ENCODE peak calls at places on chromosomes 13 and 19, in four cellular contexts. R is mammary epithelial cell, C is GM13977, J is progenitor cell of endocrine pancreas. M is an unnamed sample.

GRCh38 chr13:26584713-26585112 is 27.2 kb downstream of the WASF3 start:
- DNase-seq in R (peak; percentile 38), C (no peak), J (no peak), M (no peak)

GRCh38 chr13:113446488-113446854 is 6.8 kb downstream of the ADPRHL1 start:
- DNase-seq in R (no peak), C (no peak), J (no peak), M (no peak)

GRCh38 chr13:21060063-21060826 is 1.1 kb downstream of the LATS2 start:
- DNase-seq in R (peak; percentile 34), C (peak; percentile 50), J (peak; percentile 39), M (no peak)

GRCh38 chr19:4362871-4363545 is 19.6 kb downstream of the MPND start:
- DNase-seq in R (no peak), C (no peak), J (no peak), M (no peak)

GRCh38 chr19:14507704-14508246 is 10.4 kb downstream of the DNAJB1 start:
- DNase-seq in R (peak; percentile 65), C (no peak), J (no peak), M (no peak)

GRCh38 chr13:109735567-109735966 is 50.8 kb downstream of the IRS2 start:
- DNase-seq in R (no peak), C (no peak), J (no peak), M (no peak)

GRCh38 chr13:24053505-24054251 is 106.8 kb upstream of the SPATA13 start:
- DNase-seq in R (peak; percentile 74), C (peak; percentile 80), J (peak; percentile 38), M (peak; percentile 77)

GRCh38 chr13:64239372-64239771 is 2823.7 kb upstream of the PCDH20 start:
- DNase-seq in R (no peak), C (no peak), J (no peak), M (no peak)

GRCh38 chr13:21619633-21620220 is 15.8 kb upstream of the MICU2 start:
- DNase-seq in R (no peak), C (no peak), J (no peak), M (no peak)

GRCh38 chr19:13022859-13023636 is 27.8 kb downstream of the NFIX start:
- DNase-seq in R (peak; percentile 95), C (peak; percentile 80), J (no peak), M (peak; percentile 29)

GRCh38 chr13:111031531-111031961 is 83.6 kb upstream of the ARHGEF7 start:
- DNase-seq in R (peak; percentile 78), C (no peak), J (no peak), M (peak; percentile 28)

GRCh38 chr13:41960195-41960699 is 662 bp downstream of the VWA8 start:
- DNase-seq in R (peak; percentile 49), C (peak; percentile 17), J (no peak), M (peak; percentile 11)

DNA sequence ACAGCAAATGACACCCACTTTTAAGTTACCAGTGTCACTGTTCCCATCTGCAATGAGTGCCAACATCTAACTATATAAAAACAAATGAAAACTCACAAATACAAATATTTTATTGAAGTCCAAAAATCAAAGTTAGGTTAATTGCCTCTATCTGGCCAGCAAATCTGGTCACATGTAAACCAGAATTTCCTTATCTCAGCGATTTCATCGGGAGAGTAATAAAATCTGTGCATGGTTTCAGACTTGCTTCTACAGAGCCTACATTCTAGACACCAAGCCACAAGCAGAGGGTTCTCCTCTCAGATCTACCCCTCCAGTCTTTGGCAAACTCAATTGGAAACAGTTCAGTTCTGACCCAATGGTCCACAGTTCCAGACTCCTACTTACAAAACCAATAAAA is 189.6 kb downstream of the ABCC4 start:
- DNase-seq in R (no peak), C (no peak), J (no peak), M (no peak)
- TF ChIP-seq CTCF in R (no peak), C (no peak), J (no peak), M (no peak)

GRCh38 chr19:44585371-44586141 is 27.8 kb upstream of the IGSF23 start:
- DNase-seq in R (peak; percentile 54), C (no peak), J (no peak), M (no peak)
- TF ChIP-seq CTCF in R (no peak), C (no peak), J (no peak), M (no peak)

DNA sequence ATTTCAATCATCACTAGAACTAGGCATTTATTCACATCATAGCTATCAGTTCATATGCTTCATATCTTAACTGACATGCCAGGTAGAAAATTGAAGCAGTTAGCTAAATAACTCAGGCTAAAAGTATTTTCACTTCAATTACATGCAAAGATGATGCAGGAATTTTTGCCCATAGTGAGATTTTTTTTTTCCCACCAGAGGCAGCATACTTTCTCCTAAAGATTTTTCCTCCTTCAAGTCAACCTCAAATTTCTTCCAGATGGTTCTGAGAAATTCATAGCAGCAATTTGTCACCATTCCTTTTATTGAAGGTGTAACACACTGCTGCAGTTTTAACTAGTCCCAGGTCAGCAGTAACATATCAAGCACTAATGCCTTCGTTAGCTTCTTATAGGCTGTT is 141.9 kb downstream of the SUCLA2 start:
- DNase-seq in R (no peak), C (no peak), J (no peak), M (no peak)
- TF ChIP-seq CTCF in R (no peak), C (no peak), J (no peak), M (no peak)

DNA sequence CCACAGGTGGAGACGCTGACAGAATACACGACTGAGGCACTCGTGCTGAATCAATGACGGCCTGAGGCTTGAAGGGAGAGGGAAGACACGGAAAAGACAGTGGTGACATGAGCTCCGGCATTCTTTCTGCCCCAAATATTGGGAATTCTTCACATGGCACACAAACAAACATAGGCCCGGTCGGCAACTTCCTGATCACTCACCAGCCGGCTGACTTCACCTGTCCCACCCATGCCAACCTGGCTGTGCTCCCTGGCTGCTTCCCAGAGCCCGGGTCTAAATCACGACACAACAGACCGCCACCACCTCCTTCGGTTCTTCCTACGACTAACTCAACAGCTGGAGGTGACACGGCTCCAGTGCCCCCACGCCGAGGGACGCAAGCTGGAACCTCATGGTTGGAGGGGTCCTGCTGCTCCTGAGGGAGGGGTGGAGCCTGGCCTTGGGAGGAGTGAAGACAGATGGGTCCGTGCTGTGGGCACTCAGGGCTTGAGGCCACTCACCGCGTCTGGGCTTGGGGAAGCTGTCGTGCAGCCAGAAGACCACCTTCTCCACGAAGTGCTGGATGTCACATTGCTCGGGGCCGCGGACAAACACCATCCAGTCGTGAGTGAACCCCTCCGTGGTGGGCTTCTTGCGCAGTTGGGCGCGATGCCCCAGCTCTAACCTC is 9.6 kb downstream of the MLLT1 start:
- DNase-seq in R (no peak), C (no peak), J (no peak), M (no peak)
- TF ChIP-seq CTCF in R (no peak), C (no peak), J (no peak), M (no peak)

M was measured in activated CD8-positive, alpha-beta T cell treated with anti-CD3 and anti-CD28 coated beads for 36 hours.